ENCODE peak calls at places on chromosomes 13 and 19, in ten cellular contexts. D is cardiac muscle cell; A is central memory CD4-positive, alpha-beta T cell; N is C1 segment of cervical spinal cord; Q is stimulated activated naive CD4-positive, alpha-beta T cell; Y is GM23248; T is neural crest cell; U is cardiac fibroblast; V is CD4-positive, alpha-beta T cell; C is T-helper 1 cell. R is an unnamed sample.

GRCh38 chr13:26508885-26509284 is 48.6 kb upstream of the WASF3 start:
- DNase-seq in D (no peak), A (no peak), N (no peak), Q (no peak), Y (peak), T (no peak), U (peak), V (no peak), C (no peak), R (peak)

GRCh38 chr13:112905990-112906641 is 62.9 kb upstream of the MCF2L start:
- DNase-seq in D (no peak), A (no peak), N (no peak), Q (no peak), Y (no peak), T (no peak), U (no peak), V (no peak), C (no peak), R (no peak)

GRCh38 chr13:29810145-29810742 is 40.2 kb downstream of the UBL3 start:
- DNase-seq in D (no peak), A (no peak), N (no peak), Q (no peak), Y (no peak), T (no peak), U (peak), V (no peak), C (no peak), R (peak)

GRCh38 chr13:30718661-30719520 is 16.5 kb upstream of the ALOX5AP start:
- DNase-seq in D (no peak), A (no peak), N (no peak), Q (no peak), Y (peak), T (no peak), U (peak), V (no peak), C (no peak), R (peak)

GRCh38 chr13:100550433-100550832 is 38.2 kb downstream of the GGACT start:
- DNase-seq in D (no peak), A (no peak), N (peak), Q (no peak), Y (peak), T (peak), U (peak), V (no peak), C (no peak), R (peak)

GRCh38 chr13:59374720-59375119 is 789.0 kb downstream of the DIAPH3 start:
- DNase-seq in D (peak), A (no peak), N (no peak), Q (no peak), Y (no peak), T (no peak), U (no peak), V (no peak), C (no peak), R (no peak)

GRCh38 chr19:6739390-6739883 is at the start of gene TRIP10:
- DNase-seq in D (peak), A (peak), N (peak), Q (peak), Y (peak), T (peak), U (peak), V (peak), C (peak), R (peak)

GRCh38 chr13:97238432-97238831 is 16.3 kb downstream of the MBNL2 start:
- DNase-seq in D (no peak), A (no peak), N (no peak), Q (no peak), Y (no peak), T (no peak), U (no peak), V (no peak), C (no peak), R (no peak)

GRCh38 chr13:35500071-35500595 is 23.6 kb upstream of the MAB21L1 start:
- DNase-seq in D (no peak), A (no peak), N (no peak), Q (no peak), Y (no peak), T (no peak), U (no peak), V (no peak), C (no peak), R (no peak)

GRCh38 chr13:53201454-53202225 is 173.0 kb downstream of the OLFM4 start:
- DNase-seq in D (peak), A (no peak), N (no peak), Q (no peak), Y (peak), T (peak), U (no peak), V (no peak), C (no peak), R (no peak)

GRCh38 chr19:43570174-43570791 is 5.0 kb downstream of the XRCC1 start:
- DNase-seq in D (no peak), A (no peak), N (no peak), Q (no peak), Y (peak), T (no peak), U (no peak), V (no peak), C (no peak), R (no peak)

GRCh38 chr19:12872941-12873890 is 8.0 kb downstream of the DNASE2 start:
- DNase-seq in D (no peak), A (peak), N (no peak), Q (peak), Y (peak), T (no peak), U (peak), V (peak), C (peak), R (peak)

GRCh38 chr19:35114656-35115537 is 726 bp upstream of the FXYD3 start:
- DNase-seq in D (peak), A (peak), N (peak), Q (peak), Y (peak), T (peak), U (peak), V (peak), C (peak), R (peak)

GRCh38 chr19:18414504-18415176 is 4.6 kb upstream of the SSBP4 start:
- DNase-seq in D (peak), A (no peak), N (no peak), Q (no peak), Y (peak), T (no peak), U (no peak), V (no peak), C (no peak), R (no peak)

GRCh38 chr13:79530270-79530669 is 49.3 kb downstream of the NDFIP2 start:
- DNase-seq in D (no peak), A (no peak), N (no peak), Q (no peak), Y (no peak), T (no peak), U (no peak), V (no peak), C (no peak), R (no peak)

GRCh38 chr19:43776285-43776684 is 4.5 kb downstream of the KCNN4 start:
- DNase-seq in D (no peak), A (no peak), N (no peak), Q (no peak), Y (no peak), T (no peak), U (no peak), V (no peak), C (no peak), R (no peak)

GRCh38 chr13:104510422-104510821 is 1444.2 kb upstream of the SLC10A2 start:
- DNase-seq in D (no peak), A (no peak), N (no peak), Q (no peak), Y (no peak), T (no peak), U (no peak), V (no peak), C (no peak), R (no peak)

GRCh38 chr19:46841458-46842083 is 9.1 kb downstream of the AP2S1 start:
- DNase-seq in D (peak), A (no peak), N (no peak), Q (no peak), Y (peak), T (no peak), U (peak), V (no peak), C (no peak), R (peak)

GRCh38 chr13:50081106-50081898 is 66.1 kb downstream of the KCNRG start:
- DNase-seq in D (peak), A (no peak), N (peak), Q (no peak), Y (peak), T (peak), U (no peak), V (peak), C (peak), R (no peak)

GRCh38 chr13:112057736-112058518 is 9.0 kb upstream of the SOX1 start:
- DNase-seq in D (no peak), A (no peak), N (no peak), Q (no peak), Y (no peak), T (no peak), U (no peak), V (no peak), C (no peak), R (no peak)

GRCh38 chr13:46341112-46341711 is 45.8 kb downstream of the RUBCNL start:
- DNase-seq in D (no peak), A (no peak), N (no peak), Q (peak), Y (peak), T (no peak), U (peak), V (no peak), C (peak), R (peak)

GRCh38 chr19:10686661-10687517 is 14.3 kb upstream of the QTRT1 start:
- DNase-seq in D (no peak), A (no peak), N (peak), Q (no peak), Y (peak), T (no peak), U (peak), V (no peak), C (no peak), R (peak)

GRCh38 chr13:74132768-74133656 is 1.2 kb downstream of the KLF12 start:
- DNase-seq in D (peak), A (peak), N (peak), Q (peak), Y (peak), T (peak), U (peak), V (peak), C (peak), R (peak)

GRCh38 chr13:39773833-39774232 is 118.4 kb downstream of the COG6 start:
- DNase-seq in D (no peak), A (no peak), N (no peak), Q (no peak), Y (peak), T (no peak), U (peak), V (no peak), C (no peak), R (peak)

GRCh38 chr19:51480590-51480989 is 2.3 kb downstream of the CEACAM18 start:
- DNase-seq in D (peak), A (no peak), N (no peak), Q (no peak), Y (peak), T (peak), U (peak), V (no peak), C (no peak), R (no peak)

GRCh38 chr13:94480672-94481145 is 1.2 kb upstream of the DCT start:
- DNase-seq in D (no peak), A (no peak), N (no peak), Q (no peak), Y (peak), T (no peak), U (peak), V (no peak), C (peak), R (peak)

GRCh38 chr19:22595422-22595821 is 38.7 kb upstream of the ZNF492 start:
- DNase-seq in D (no peak), A (no peak), N (no peak), Q (no peak), Y (no peak), T (no peak), U (no peak), V (no peak), C (no peak), R (no peak)

GRCh38 chr13:105974380-105974779 is 561.1 kb downstream of the EFNB2 start:
- DNase-seq in D (no peak), A (no peak), N (no peak), Q (no peak), Y (no peak), T (no peak), U (no peak), V (no peak), C (no peak), R (no peak)

GRCh38 chr19:4206818-4207484 is 22.4 kb upstream of the EBI3 start:
- DNase-seq in D (no peak), A (no peak), N (no peak), Q (no peak), Y (peak), T (no peak), U (peak), V (no peak), C (no peak), R (peak)

GRCh38 chr13:114325729-114326128 is 11.4 kb downstream of the CHAMP1 start:
- DNase-seq in D (no peak), A (no peak), N (no peak), Q (no peak), Y (no peak), T (no peak), U (peak), V (no peak), C (no peak), R (no peak)

GRCh38 chr19:1883784-1884183 is 1.5 kb downstream of the ABHD17A start:
- DNase-seq in D (no peak), A (no peak), N (peak), Q (peak), Y (no peak), T (no peak), U (no peak), V (no peak), C (peak), R (no peak)

GRCh38 chr13:51704399-51705306 is 99.3 kb downstream of the DHRS12 start:
- DNase-seq in D (no peak), A (no peak), N (no peak), Q (no peak), Y (no peak), T (no peak), U (no peak), V (no peak), C (no peak), R (no peak)

GRCh38 chr19:47256688-47257410 is 524 bp downstream of the CCDC9 start:
- DNase-seq in D (peak), A (peak), N (peak), Q (peak), Y (peak), T (peak), U (peak), V (peak), C (peak), R (peak)

GRCh38 chr13:96762876-96763275 is 231.4 kb downstream of the OXGR1 start:
- DNase-seq in D (no peak), A (no peak), N (no peak), Q (no peak), Y (peak), T (no peak), U (no peak), V (no peak), C (no peak), R (peak)

GRCh38 chr13:50901701-50902100 is 7.9 kb upstream of the RNASEH2B start:
- DNase-seq in D (no peak), A (no peak), N (no peak), Q (no peak), Y (no peak), T (no peak), U (no peak), V (no peak), C (no peak), R (no peak)